ENCODE peak calls at places on chromosomes 7 and 10, in nine cellular contexts. P is heart left ventricle; T is A549; O is CD8-positive, alpha-beta T cell; G is vagina; A is heart right ventricle; Z is uterus; K is hepatocyte; N is GM12865. B is an unnamed sample.

GRCh38 chr10:116253716-116254115 is 19.3 kb downstream of the GFRA1 start:
- DNase-seq in P (no peak), T (no peak), O (no peak), G (no peak), A (no peak), Z (no peak), K (no peak), N (no peak), B (no peak)

GRCh38 chr7:140967438-140967837 is 42.7 kb upstream of the BRAF start:
- DNase-seq in P (no peak), T (no peak), O (no peak), G (no peak), A (no peak), Z (no peak), K (no peak), N (no peak), B (no peak)

GRCh38 chr10:124728071-124728829 is 15.9 kb downstream of the FAM53B start:
- DNase-seq in P (peak), T (no peak), O (no peak), G (no peak), A (no peak), Z (no peak), K (no peak), N (peak), B (no peak)

GRCh38 chr7:110204527-110204926 is 886.4 kb upstream of the LRRN3 start:
- DNase-seq in P (no peak), T (no peak), O (no peak), G (no peak), A (no peak), Z (no peak), K (peak), N (peak), B (peak)

GRCh38 chr7:1455241-1455939 is 3.9 kb downstream of the MICALL2 start:
- DNase-seq in P (peak), T (no peak), O (no peak), G (no peak), A (no peak), Z (no peak), K (peak), N (no peak), B (peak)

GRCh38 chr10:132713421-132714095 is 72.4 kb downstream of the NKX6-2 start:
- DNase-seq in P (peak), T (no peak), O (no peak), G (no peak), A (no peak), Z (no peak), K (no peak), N (no peak), B (peak)

GRCh38 chr7:78437118-78437517 is 638.5 kb downstream of the PHTF2 start:
- DNase-seq in P (no peak), T (no peak), O (no peak), G (no peak), A (no peak), Z (no peak), K (no peak), N (no peak), B (no peak)

GRCh38 chr10:131638481-131639278 is 262.1 kb upstream of the PPP2R2D start:
- DNase-seq in P (no peak), T (no peak), O (no peak), G (no peak), A (no peak), Z (no peak), K (no peak), N (no peak), B (no peak)

GRCh38 chr10:69787681-69788080 is 14.0 kb upstream of the COL13A1 start:
- DNase-seq in P (no peak), T (no peak), O (no peak), G (no peak), A (no peak), Z (no peak), K (no peak), N (no peak), B (no peak)

DNA sequence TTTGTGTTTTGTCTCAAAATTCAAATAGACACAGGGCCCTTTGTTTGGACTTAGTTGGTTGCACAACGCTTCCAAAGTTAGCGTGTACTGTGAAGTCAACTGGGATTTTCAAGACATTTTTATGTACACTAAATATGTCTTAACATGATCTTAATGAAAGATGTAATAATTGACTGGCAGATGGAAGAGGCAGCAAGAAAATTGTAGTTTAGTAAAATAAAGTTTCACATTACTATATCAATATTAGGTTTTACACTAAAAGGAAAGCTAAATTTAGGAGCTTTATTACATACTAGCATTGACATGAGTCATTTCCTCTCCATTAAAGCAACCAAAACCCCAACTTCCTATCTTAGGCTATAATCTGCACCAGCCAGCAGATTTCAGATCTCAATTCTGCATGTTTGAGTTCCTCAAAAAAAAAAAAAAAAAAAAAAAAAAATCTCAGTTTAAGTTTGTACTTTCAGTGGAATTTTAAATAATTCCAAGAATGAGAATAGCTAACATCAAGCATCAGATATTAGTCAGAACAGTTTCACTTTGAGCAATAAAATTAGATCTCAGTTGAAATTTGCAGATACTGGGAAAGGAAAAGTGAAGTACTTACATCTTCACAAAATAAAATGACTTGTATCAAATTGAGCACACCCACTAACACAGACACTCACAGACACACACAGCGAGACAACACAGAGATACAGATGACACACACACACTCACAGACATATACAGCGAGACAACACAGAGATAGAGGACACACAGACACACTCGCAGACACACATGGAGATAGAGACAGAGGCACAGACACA is 346.6 kb upstream of the KLF6 start:
- DNase-seq in P (no peak), T (no peak), O (no peak), G (no peak), A (no peak), Z (no peak), K (peak), N (peak), B (no peak)
- H3K4me3 ChIP-seq in P (no peak), T (no peak), O (peak), G (no peak), A (peak), Z (no peak), K (no peak), N (no peak), B (no peak)

GRCh38 chr10:80201592-80202256 is 3.6 kb downstream of the ANXA11 start:
- DNase-seq in P (peak), T (no peak), O (no peak), G (no peak), A (no peak), Z (no peak), K (no peak), N (no peak), B (no peak)

GRCh38 chr10:80197972-80198591 is 7.3 kb downstream of the ANXA11 start:
- DNase-seq in P (peak), T (no peak), O (no peak), G (no peak), A (no peak), Z (no peak), K (no peak), N (no peak), B (peak)

GRCh38 chr10:80200687-80201086 is 4.7 kb downstream of the ANXA11 start:
- DNase-seq in P (peak), T (no peak), O (no peak), G (no peak), A (no peak), Z (no peak), K (no peak), N (no peak), B (no peak)

GRCh38 chr10:80200259-80200658 is 5.1 kb downstream of the ANXA11 start:
- DNase-seq in P (no peak), T (no peak), O (no peak), G (no peak), A (no peak), Z (no peak), K (no peak), N (no peak), B (no peak)

GRCh38 chr10:80199828-80200227 is 5.5 kb downstream of the ANXA11 start:
- DNase-seq in P (peak), T (no peak), O (no peak), G (no peak), A (peak), Z (no peak), K (peak), N (no peak), B (no peak)
- H3K4me3 ChIP-seq in P (peak), T (no peak), O (no peak), G (no peak), A (peak), Z (no peak), K (no peak), N (no peak), B (no peak)

GRCh38 chr7:137934941-137935848 is 66.7 kb downstream of the CREB3L2 start:
- DNase-seq in P (no peak), T (no peak), O (no peak), G (no peak), A (no peak), Z (no peak), K (no peak), N (peak), B (no peak)

GRCh38 chr7:137931823-137932222 is 70.1 kb downstream of the CREB3L2 start:
- DNase-seq in P (no peak), T (no peak), O (no peak), G (no peak), A (no peak), Z (no peak), K (no peak), N (no peak), B (no peak)

GRCh38 chr7:137932881-137933269 is 69.0 kb downstream of the CREB3L2 start:
- DNase-seq in P (no peak), T (no peak), O (no peak), G (no peak), A (peak), Z (no peak), K (no peak), N (no peak), B (no peak)

GRCh38 chr7:137934176-137934826 is 67.6 kb downstream of the CREB3L2 start:
- DNase-seq in P (no peak), T (no peak), O (no peak), G (no peak), A (no peak), Z (no peak), K (no peak), N (no peak), B (no peak)

GRCh38 chr7:137933270-137934017 is 68.4 kb downstream of the CREB3L2 start:
- DNase-seq in P (no peak), T (no peak), O (no peak), G (no peak), A (peak), Z (peak), K (no peak), N (no peak), B (no peak)
- H3K4me3 ChIP-seq in P (no peak), T (no peak), O (no peak), G (no peak), A (no peak), Z (no peak), K (no peak), N (no peak), B (no peak)

GRCh38 chr10:14995964-14996565 is 36.9 kb downstream of the MEIG1 start:
- DNase-seq in P (no peak), T (no peak), O (no peak), G (no peak), A (no peak), Z (no peak), K (no peak), N (no peak), B (peak)
- H3K4me3 ChIP-seq in P (no peak), T (no peak), O (no peak), G (no peak), A (no peak), Z (no peak), K (no peak), N (no peak), B (no peak)

DNA sequence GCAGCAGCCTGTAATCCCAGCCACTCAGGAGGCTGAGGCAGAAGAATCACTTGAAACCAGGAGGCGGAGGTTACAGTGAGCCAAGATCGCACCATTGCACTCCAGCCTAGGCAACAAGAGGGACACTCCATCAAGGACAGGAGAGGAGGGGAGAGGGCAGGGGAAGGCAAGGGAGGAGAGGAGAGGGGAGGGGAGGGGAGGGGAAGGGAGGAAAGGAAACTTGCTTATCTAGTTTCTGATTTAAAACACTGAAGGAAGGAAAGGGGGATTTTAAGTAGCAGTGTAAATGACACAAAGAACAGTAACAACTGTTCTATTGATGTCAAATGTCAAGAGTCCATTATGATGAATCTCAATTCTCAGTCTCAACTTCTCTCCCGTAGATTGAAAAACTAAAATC is 43.7 kb downstream of the SRPK2 start:
- DNase-seq in P (no peak), T (no peak), O (no peak), G (no peak), A (no peak), Z (no peak), K (no peak), N (no peak), B (no peak)
- H3K4me3 ChIP-seq in P (no peak), T (no peak), O (no peak), G (no peak), A (no peak), Z (no peak), K (no peak), N (no peak), B (no peak)

GRCh38 chr10:3069876-3070275 is 2.5 kb downstream of the PFKP start:
- DNase-seq in P (no peak), T (no peak), O (no peak), G (no peak), A (no peak), Z (no peak), K (no peak), N (no peak), B (no peak)
- H3K4me3 ChIP-seq in P (no peak), T (peak), O (no peak), G (no peak), A (peak), Z (no peak), K (no peak), N (peak), B (no peak)

GRCh38 chr7:148883233-148884048 is 650 bp downstream of the EZH2 start:
- DNase-seq in P (peak), T (peak), O (peak), G (no peak), A (peak), Z (peak), K (peak), N (peak), B (peak)
- H3K4me3 ChIP-seq in P (peak), T (peak), O (peak), G (peak), A (peak), Z (peak), K (peak), N (peak), B (peak)

GRCh38 chr7:114416089-114416990 is 1.7 kb downstream of the FOXP2 start:
- DNase-seq in P (no peak), T (no peak), O (no peak), G (no peak), A (no peak), Z (no peak), K (no peak), N (no peak), B (no peak)
- H3K4me3 ChIP-seq in P (no peak), T (no peak), O (no peak), G (peak), A (peak), Z (peak), K (no peak), N (no peak), B (no peak)

GRCh38 chr7:3267928-3268690 is 32.9 kb upstream of the SDK1 start:
- DNase-seq in P (no peak), T (peak), O (no peak), G (no peak), A (no peak), Z (no peak), K (peak), N (no peak), B (no peak)
- H3K4me3 ChIP-seq in P (no peak), T (no peak), O (no peak), G (no peak), A (no peak), Z (no peak), K (no peak), N (no peak), B (no peak)

B was measured in H7.